ENCODE peak calls at places on chromosome 15, in seven cellular contexts. G, W, T, R, J, N and C are unnamed samples. For H3K27me3 and H3K36me3, the result is how much of the 10 kb centered on the place peaks cover.

GRCh38 chr15:48086162-48086561 is 34.6 kb upstream of the SLC24A5 start:
- DNase-seq in G (no peak), W (no peak), T (peak), R (no peak), J (no peak), N (no peak), C (no peak)

GRCh38 chr15:63933522-63933921 is 99.8 kb upstream of the HERC1 start:
- DNase-seq in G (no peak), W (no peak), T (peak), R (no peak), J (no peak), N (no peak), C (no peak)

GRCh38 chr15:85587707-85588441 is 206.9 kb downstream of the KLHL25 start:
- DNase-seq in G (no peak), W (no peak), T (peak), R (no peak), J (no peak), N (peak), C (no peak)

GRCh38 chr15:69451951-69452701 is 492 bp upstream of the RPLP1 start:
- DNase-seq in G (no peak), W (no peak), T (peak), R (no peak), J (no peak), N (no peak), C (no peak)

GRCh38 chr15:53461677-53462076 is 297.8 kb downstream of the WDR72 start:
- DNase-seq in G (no peak), W (no peak), T (no peak), R (no peak), J (no peak), N (no peak), C (no peak)

GRCh38 chr15:60345616-60346015 is 52.2 kb downstream of the ANXA2 start:
- DNase-seq in G (no peak), W (no peak), T (no peak), R (no peak), J (no peak), N (no peak), C (no peak)

GRCh38 chr15:54962637-54963036 is 234.1 kb downstream of the RSL24D1 start:
- DNase-seq in G (no peak), W (no peak), T (no peak), R (no peak), J (no peak), N (no peak), C (no peak)

GRCh38 chr15:95394186-95395067 is 936.1 kb upstream of the NR2F2 start:
- DNase-seq in G (no peak), W (peak), T (no peak), R (no peak), J (no peak), N (no peak), C (no peak)

GRCh38 chr15:38440353-38441129 is 13.4 kb upstream of the FAM98B start:
- DNase-seq in G (no peak), W (no peak), T (peak), R (no peak), J (peak), N (peak), C (peak)

GRCh38 chr15:70327328-70328136 is 229.8 kb upstream of the TLE3 start:
- DNase-seq in G (no peak), W (no peak), T (peak), R (no peak), J (no peak), N (no peak), C (no peak)

GRCh38 chr15:42065008-42065407 is 29.4 kb downstream of the PLA2G4D start:
- DNase-seq in G (no peak), W (no peak), T (no peak), R (peak), J (no peak), N (no peak), C (no peak)

GRCh38 chr15:96553931-96554330 is 223.4 kb downstream of the NR2F2 start:
- DNase-seq in G (no peak), W (no peak), T (peak), R (no peak), J (no peak), N (no peak), C (no peak)

GRCh38 chr15:80563372-80563997 is 131.6 kb upstream of the ABHD17C start:
- DNase-seq in G (no peak), W (no peak), T (no peak), R (no peak), J (no peak), N (no peak), C (no peak)

GRCh38 chr15:41018534-41018933 is 65.3 kb downstream of the CHAC1 start:
- DNase-seq in G (no peak), W (no peak), T (peak), R (no peak), J (peak), N (peak), C (no peak)

GRCh38 chr15:97567411-97567810 is 393.1 kb upstream of the ARRDC4 start:
- DNase-seq in G (no peak), W (no peak), T (no peak), R (no peak), J (no peak), N (no peak), C (no peak)

GRCh38 chr15:40045572-40046217 is 6.7 kb upstream of the SRP14 start:
- DNase-seq in G (no peak), W (no peak), T (no peak), R (no peak), J (peak), N (peak), C (no peak)

GRCh38 chr15:51342249-51342999 is 969 bp downstream of the GLDN start:
- DNase-seq in G (no peak), W (no peak), T (no peak), R (no peak), J (no peak), N (no peak), C (peak)

GRCh38 chr15:40244961-40245523 is 6.2 kb downstream of the PAK6 start:
- DNase-seq in G (no peak), W (peak), T (peak), R (peak), J (peak), N (peak), C (no peak)

GRCh38 chr15:83063555-83063954 is 3.5 kb downstream of the BTBD1 start:
- DNase-seq in G (no peak), W (no peak), T (no peak), R (no peak), J (no peak), N (no peak), C (no peak)

GRCh38 chr15:101390060-101390459 is 95.0 kb upstream of the SNRPA1 start:
- DNase-seq in G (no peak), W (no peak), T (no peak), R (peak), J (peak), N (no peak), C (no peak)

GRCh38 chr15:48823237-48823636 is 12.4 kb upstream of the CEP152 start:
- DNase-seq in G (no peak), W (peak), T (no peak), R (no peak), J (no peak), N (no peak), C (peak)

DNA sequence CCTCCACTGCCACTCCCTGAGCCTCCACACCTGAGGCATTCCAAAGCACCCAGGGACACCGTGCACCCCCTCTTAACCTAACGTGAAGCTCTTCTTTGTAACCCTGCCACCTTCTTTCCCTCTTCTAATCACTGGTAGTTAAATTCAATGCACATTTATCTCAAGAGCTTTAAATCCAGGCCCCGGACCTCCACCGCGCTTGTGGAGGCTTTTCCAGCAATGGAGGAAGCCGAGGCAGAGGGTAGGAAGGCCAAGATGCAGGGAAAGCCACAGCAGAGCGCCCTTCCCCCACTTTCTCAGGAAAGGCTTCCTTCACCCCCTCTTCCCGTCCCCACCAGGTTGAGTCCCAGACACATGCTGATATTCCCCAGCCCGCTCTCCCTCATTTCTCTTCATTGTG is 702 bp upstream of the ITGA11 start:
- DNase-seq in G (no peak), W (no peak), T (no peak), R (no peak), J (no peak), N (no peak), C (peak)
- H3K4me3 ChIP-seq in G (no peak), W (peak), T (no peak), R (no peak), J (no peak), N (no peak), C (no peak)

GRCh38 chr15:93089855-93090305 is 869 bp upstream of the RGMA start:
- DNase-seq in G (peak), W (no peak), T (no peak), R (no peak), J (no peak), N (no peak), C (no peak)

GRCh38 chr15:93087825-93088199 is 1.2 kb downstream of the RGMA start:
- DNase-seq in G (peak), W (peak), T (peak), R (no peak), J (peak), N (peak), C (peak)

GRCh38 chr15:93088200-93088980 is 621 bp downstream of the RGMA start:
- DNase-seq in G (peak), W (peak), T (no peak), R (no peak), J (no peak), N (peak), C (peak)

GRCh38 chr15:93088981-93089854 is at the start of gene RGMA:
- DNase-seq in G (peak), W (peak), T (no peak), R (no peak), J (no peak), N (peak), C (peak)

DNA sequence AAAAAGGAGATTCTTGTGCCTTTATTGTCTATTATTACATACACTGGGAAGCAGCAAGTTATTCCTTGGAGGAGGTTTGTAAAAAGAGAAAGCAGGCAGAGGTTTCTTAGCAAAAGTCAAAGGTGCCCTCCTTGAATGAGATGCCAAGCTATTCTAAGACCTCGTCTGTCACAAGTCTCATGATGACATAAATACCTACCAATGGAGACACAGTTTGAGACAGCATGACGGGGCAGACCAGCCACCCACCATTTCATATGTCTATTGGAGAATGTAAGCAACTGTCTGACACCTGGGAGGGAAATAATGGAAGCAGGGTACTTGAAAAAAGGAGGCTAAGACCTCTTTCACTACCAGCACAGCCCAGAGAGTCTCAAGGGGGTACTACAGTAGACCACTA is 2.2 kb downstream of the RGMA start:
- DNase-seq in G (no peak), W (no peak), T (no peak), R (no peak), J (no peak), N (no peak), C (no peak)
- H3K27me3 ChIP-seq in G (under half), W (under half), T (under half), R (under half), J (half or more), N (under half), C (under half)

DNA sequence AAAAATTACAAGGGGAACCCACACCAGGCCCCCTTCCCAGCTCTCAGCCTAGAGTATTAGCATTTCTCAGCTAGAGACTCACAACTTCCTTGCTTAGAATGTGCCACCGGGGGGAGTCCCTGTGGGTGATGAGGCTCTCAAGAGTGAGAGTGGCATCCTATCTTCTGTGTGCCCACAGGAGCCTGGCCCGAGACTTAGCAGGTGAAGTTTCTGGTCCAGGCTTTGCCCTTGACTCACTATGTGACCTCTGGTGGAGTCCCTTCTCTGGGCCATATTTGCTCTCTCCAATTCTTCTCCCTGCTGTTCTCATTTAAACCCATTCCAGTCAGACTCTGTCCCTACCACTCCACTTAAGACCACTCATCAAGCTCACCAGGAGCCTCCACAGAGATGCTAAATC is 18.1 kb downstream of the CLK3 start:
- DNase-seq in G (no peak), W (no peak), T (no peak), R (no peak), J (no peak), N (no peak), C (no peak)
- H3K36me3 ChIP-seq in G (half or more), W (half or more), T (under half), R (half or more), J (under half), N (half or more), C (under half)

DNA sequence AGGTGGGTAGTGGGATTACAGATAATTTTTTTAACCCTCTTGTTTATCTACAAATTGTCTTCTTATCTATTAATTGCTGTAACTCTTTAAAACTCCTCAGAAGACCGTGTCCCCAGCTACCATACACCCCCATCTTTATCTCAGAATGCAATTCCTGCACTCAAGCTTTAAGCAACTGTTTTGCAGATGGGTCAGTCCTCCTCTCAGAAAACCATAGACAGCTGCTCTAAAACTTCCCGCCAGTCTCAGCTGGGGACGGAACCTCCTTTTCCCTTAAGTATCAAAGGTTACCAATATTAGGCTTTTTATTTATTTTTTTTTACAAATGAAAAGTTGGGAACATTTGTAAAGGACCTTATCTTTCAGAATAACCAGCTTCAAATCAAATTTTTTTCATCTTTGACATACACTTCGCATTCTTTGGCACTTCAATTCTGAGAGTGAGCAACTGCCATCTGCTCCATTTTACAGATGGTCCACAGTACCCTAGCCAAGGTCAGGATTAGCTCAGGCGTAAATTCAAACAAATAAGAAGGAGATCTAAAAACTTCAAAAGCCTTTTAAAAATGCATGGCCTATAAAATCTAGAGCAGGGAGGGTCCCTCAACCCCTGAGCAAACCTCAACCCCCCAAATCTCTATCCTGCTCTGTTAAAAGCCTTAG is 1.2 kb downstream of the GATM start:
- DNase-seq in G (no peak), W (no peak), T (no peak), R (no peak), J (no peak), N (no peak), C (no peak)
- H3K4me3 ChIP-seq in G (peak), W (no peak), T (no peak), R (peak), J (peak), N (peak), C (peak)

DNA sequence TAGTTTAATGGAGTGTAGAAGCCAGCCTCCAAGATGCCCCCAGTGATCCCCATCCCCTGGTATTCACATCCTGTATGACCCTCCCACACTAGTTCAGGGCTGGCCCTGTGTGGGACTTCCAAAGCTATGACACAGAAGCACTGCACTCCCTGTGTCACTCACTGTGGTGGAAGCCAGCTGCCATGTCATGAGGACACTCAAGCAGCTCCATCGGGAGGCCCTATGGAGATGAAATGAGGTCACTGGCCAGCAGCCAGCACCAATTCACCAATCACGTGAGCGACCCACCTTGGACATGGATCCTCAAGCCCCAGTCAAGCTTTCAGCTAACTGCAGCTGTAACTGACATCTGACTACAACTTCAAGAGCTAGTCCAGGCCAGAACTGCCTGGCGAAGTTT is 3.9 kb upstream of the ACAN start:
- DNase-seq in G (no peak), W (no peak), T (no peak), R (no peak), J (no peak), N (no peak), C (no peak)
- H3K27me3 ChIP-seq in G (under half), W (under half), T (under half), R (half or more), J (half or more), N (under half), C (under half)

DNA sequence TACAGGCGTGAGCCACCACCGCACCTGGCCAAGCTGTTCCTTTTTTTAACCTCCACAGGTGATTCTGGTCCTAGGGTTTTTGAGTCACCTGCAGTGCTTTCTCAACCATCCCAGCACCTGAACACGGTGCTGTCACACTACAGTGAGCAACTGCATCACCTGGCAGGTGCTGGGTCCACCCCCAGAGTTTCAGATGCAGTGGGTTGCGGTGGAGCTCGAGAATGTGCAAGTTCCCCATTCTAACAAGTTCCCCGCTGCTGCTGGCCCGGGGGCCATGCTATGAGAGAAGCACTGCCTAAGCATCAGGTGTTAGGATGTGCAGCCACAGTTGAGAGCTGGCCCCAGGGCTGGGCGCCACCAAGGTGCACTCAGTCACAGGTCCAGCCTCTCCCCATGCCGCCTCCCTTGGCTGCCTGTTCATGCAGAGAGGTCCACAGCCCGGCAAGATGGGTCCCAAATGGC is 18.0 kb downstream of the ISG20 start:
- DNase-seq in G (no peak), W (no peak), T (no peak), R (peak), J (peak), N (no peak), C (no peak)
- H3K36me3 ChIP-seq in G (under half), W (under half), T (under half), R (under half), J (under half), N (under half), C (under half)

DNA sequence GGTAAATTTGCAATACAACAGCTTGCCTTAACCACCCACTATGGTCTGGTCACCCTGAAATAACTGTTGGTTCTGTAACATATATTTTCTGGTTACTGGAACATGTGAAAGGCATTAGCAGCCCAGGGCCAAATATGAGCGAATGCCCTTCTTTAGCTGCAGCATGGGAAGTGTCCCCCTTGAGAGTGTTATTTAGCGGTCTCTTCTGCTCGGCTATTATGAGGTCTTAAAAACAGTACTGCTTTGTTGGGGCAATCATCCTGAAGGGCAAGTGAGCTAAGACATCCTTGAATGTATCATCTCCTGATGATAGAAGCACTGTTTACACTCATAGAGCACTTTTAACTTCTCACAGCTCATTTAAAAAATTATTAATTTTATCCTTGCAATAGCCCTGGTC is 90.2 kb downstream of the RYR3 start:
- DNase-seq in G (no peak), W (no peak), T (no peak), R (no peak), J (no peak), N (no peak), C (no peak)
- H3K4me3 ChIP-seq in G (no peak), W (no peak), T (no peak), R (no peak), J (no peak), N (no peak), C (no peak)

DNA sequence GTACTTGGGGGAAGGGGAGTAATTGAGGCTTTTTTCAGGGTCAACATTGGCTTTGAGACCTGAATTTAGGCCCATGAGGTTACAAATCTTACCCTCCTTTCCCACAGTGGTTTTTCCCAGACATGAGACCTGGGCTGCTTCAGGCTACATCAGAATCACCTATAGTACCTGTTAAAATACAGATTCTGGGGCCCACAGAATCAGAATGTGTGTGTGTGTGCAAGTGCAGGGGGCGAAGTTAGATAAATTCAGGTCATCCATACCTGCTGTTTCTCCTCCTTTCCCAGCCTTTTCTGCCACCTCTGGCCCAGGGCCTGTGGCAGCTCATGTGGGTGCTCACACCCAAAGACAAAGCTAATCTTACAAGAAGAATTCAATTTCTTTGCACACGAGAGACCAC is 110.5 kb downstream of the RAB11A start:
- DNase-seq in G (no peak), W (no peak), T (no peak), R (no peak), J (no peak), N (no peak), C (no peak)
- H3K27me3 ChIP-seq in G (under half), W (under half), T (under half), R (under half), J (under half), N (under half), C (under half)

GRCh38 chr15:34892963-34893591 is 76.5 kb downstream of the AQR start:
- DNase-seq in G (no peak), W (no peak), T (no peak), R (no peak), J (no peak), N (no peak), C (no peak)
- H3K36me3 ChIP-seq in G (half or more), W (under half), T (under half), R (half or more), J (under half), N (under half), C (under half)

GRCh38 chr15:78264304-78265136 is at the start of gene DNAJA4:
- DNase-seq in G (peak), W (peak), T (no peak), R (no peak), J (peak), N (peak), C (peak)
- H3K4me3 ChIP-seq in G (peak), W (peak), T (peak), R (peak), J (peak), N (peak), C (peak)